ENCODE peak calls at places on chromosomes 16 and 17, in six cellular contexts. W is activated naive CD8-positive, alpha-beta T cell treated with anti-CD3 and anti-CD28 coated beads, Interleukin-2, amount 50 U/mL, for 24 hours; X is Calu3; N is NCI-H1436 treated with DMSO at 0.1 percent for 48 hours; F is Ammon's horn; L is skeletal muscle cell. B is an unnamed sample.

GRCh38 chr16:12341423-12341822 is 364.9 kb downstream of the SNX29 start:
- DNase-seq in W (no peak), L (no peak), F (no peak), N (no peak), X (peak), B (no peak)

GRCh38 chr17:16443390-16444257 is 28.3 kb downstream of the TRPV2 start:
- DNase-seq in X (no peak), W (peak), F (no peak), N (no peak), L (no peak), B (no peak)

GRCh38 chr16:88449267-88449561 is 3.9 kb upstream of the ZFPM1 start:
- DNase-seq in F (no peak), N (no peak), L (no peak), W (no peak), X (no peak), B (no peak)

GRCh38 chr17:1174490-1174889 is 5.3 kb downstream of the ABR start:
- DNase-seq in X (no peak), F (no peak), W (no peak), N (no peak), L (no peak), B (no peak)

GRCh38 chr16:4087990-4088577 is 28.2 kb downstream of the ADCY9 start:
- DNase-seq in L (no peak), F (no peak), W (no peak), X (no peak), N (no peak), B (no peak)

GRCh38 chr16:82011199-82011641 is at the start of gene SDR42E1:
- DNase-seq in F (no peak), X (peak), W (peak), N (peak), L (no peak), B (no peak)

GRCh38 chr17:72977768-72978417 is 114.6 kb downstream of the SLC39A11 start:
- DNase-seq in X (peak), F (no peak), L (no peak), W (no peak), N (no peak), B (no peak)

GRCh38 chr17:28898261-28898955 is 875 bp upstream of the FLOT2 start:
- DNase-seq in L (no peak), N (no peak), X (no peak), W (no peak), F (no peak), B (no peak)

GRCh38 chr17:12089809-12090384 is 69.2 kb downstream of the MAP2K4 start:
- DNase-seq in N (no peak), F (no peak), L (peak), W (no peak), X (no peak), B (no peak)

GRCh38 chr17:29625037-29625750 is 2.5 kb upstream of the CORO6 start:
- DNase-seq in L (no peak), N (no peak), W (no peak), X (no peak), F (peak), B (no peak)

GRCh38 chr16:3755249-3755648 is 37.9 kb upstream of the TRAP1 start:
- DNase-seq in N (no peak), L (no peak), F (no peak), W (no peak), X (no peak), B (no peak)

GRCh38 chr17:70629902-70630301 is 460.6 kb downstream of the KCNJ2 start:
- DNase-seq in X (no peak), W (no peak), F (no peak), L (no peak), N (no peak), B (no peak)

GRCh38 chr16:19766554-19766884 is 48.4 kb downstream of the IQCK start:
- DNase-seq in X (no peak), N (no peak), F (no peak), W (no peak), L (no peak), B (no peak)

GRCh38 chr16:11297492-11298142 is 16.5 kb upstream of the PRM1 start:
- DNase-seq in W (peak), X (peak), N (peak), L (no peak), F (peak), B (peak)

GRCh38 chr17:81715872-81716673 is 4.0 kb downstream of the SLC25A10 start:
- DNase-seq in X (no peak), F (no peak), L (no peak), W (no peak), N (no peak), B (no peak)

GRCh38 chr16:61366006-61366405 is 670.2 kb downstream of the CDH8 start:
- DNase-seq in W (no peak), L (no peak), N (no peak), F (no peak), X (no peak), B (no peak)

GRCh38 chr17:38798614-38799500 is 499 bp downstream of the PIP4K2B start:
- DNase-seq in F (peak), W (peak), X (no peak), L (peak), N (no peak), B (peak)

GRCh38 chr17:56902350-56902749 is 11.5 kb downstream of the TRIM25 start:
- DNase-seq in F (no peak), W (no peak), N (no peak), X (no peak), L (peak), B (no peak)

GRCh38 chr16:84509032-84509950 is 4.8 kb upstream of the MEAK7 start:
- DNase-seq in W (no peak), N (no peak), L (no peak), F (no peak), X (no peak), B (no peak)

GRCh38 chr17:35914354-35914753 is 16.2 kb downstream of the RDM1 start:
- DNase-seq in N (no peak), L (no peak), F (no peak), X (no peak), W (no peak), B (no peak)

GRCh38 chr17:42276359-42276608 is at the start of gene STAT5B:
- DNase-seq in N (no peak), F (peak), L (no peak), X (peak), W (peak), B (peak)